ENCODE peak calls at places on chromosome 20, in ten cellular contexts. B is activated CD4-positive, alpha-beta T cell treated with anti-CD3 and anti-CD28 coated beads, Interleukin-2, amount 10 ng/mL, durations not matched to agents 7 days and 5 days; Z is NCI-H1105 treated with DMSO at 0.1 percent for 48 hours; I is right atrium auricular region; J is NCI-H774; C is memory B cell; O is GM18507; P is dorsolateral prefrontal cortex; W is activated CD8-positive, alpha-beta memory T cell treated with anti-CD3 and anti-CD28 coated beads, Interleukin-2, amount 50 U/mL, for 48 hours; U is AG09309. S is an unnamed sample.

GRCh38 chr20:32841632-32842031 is 17.1 kb upstream of the EFCAB8 start:
- DNase-seq in B (no peak), Z (no peak), I (no peak), J (no peak), C (no peak), O (no peak), P (no peak), W (no peak), U (no peak), S (no peak)

GRCh38 chr20:17732907-17733521 is 33.2 kb downstream of the BANF2 start:
- DNase-seq in B (no peak), Z (no peak), I (no peak), J (no peak), C (no peak), O (no peak), P (no peak), W (no peak), U (no peak), S (no peak)

GRCh38 chr20:10670521-10671220 is 3.1 kb downstream of the JAG1 start:
- DNase-seq in B (no peak), Z (no peak), I (no peak), J (no peak), C (no peak), O (no peak), P (no peak), W (no peak), U (no peak), S (no peak)

GRCh38 chr20:5410450-5410849 is 93.7 kb upstream of the PROKR2 start:
- DNase-seq in B (no peak), Z (peak), I (no peak), J (no peak), C (no peak), O (no peak), P (no peak), W (no peak), U (no peak), S (no peak)

GRCh38 chr20:32970115-32970972 is 33.9 kb downstream of the SUN5 start:
- DNase-seq in B (no peak), Z (no peak), I (peak), J (no peak), C (no peak), O (no peak), P (no peak), W (no peak), U (no peak), S (no peak)

GRCh38 chr20:12241065-12241464 is 323.4 kb downstream of the BTBD3 start:
- DNase-seq in B (no peak), Z (peak), I (no peak), J (peak), C (no peak), O (no peak), P (no peak), W (no peak), U (no peak), S (no peak)

GRCh38 chr20:25623225-25623735 is 534 bp downstream of the NANP start:
- DNase-seq in B (peak), Z (no peak), I (peak), J (no peak), C (no peak), O (no peak), P (no peak), W (peak), U (no peak), S (peak)

GRCh38 chr20:26135325-26136110 is 438.9 kb upstream of the ZNF337 start:
- DNase-seq in B (no peak), Z (peak), I (no peak), J (peak), C (no peak), O (no peak), P (no peak), W (no peak), U (no peak), S (no peak)

GRCh38 chr20:48813930-48814546 is 13.8 kb downstream of the PREX1 start:
- DNase-seq in B (no peak), Z (no peak), I (no peak), J (no peak), C (no peak), O (no peak), P (no peak), W (no peak), U (no peak), S (no peak)

GRCh38 chr20:9506964-9507369 is 7.4 kb upstream of the LAMP5 start:
- DNase-seq in B (no peak), Z (no peak), I (no peak), J (no peak), C (no peak), O (no peak), P (no peak), W (no peak), U (no peak), S (no peak)

GRCh38 chr20:32368930-32369329 is 10.8 kb downstream of the ASXL1 start:
- DNase-seq in B (no peak), Z (no peak), I (no peak), J (no peak), C (no peak), O (no peak), P (no peak), W (no peak), U (no peak), S (peak)

GRCh38 chr20:58025233-58025632 is 203.2 kb downstream of the ANKRD60 start:
- DNase-seq in B (no peak), Z (no peak), I (no peak), J (no peak), C (no peak), O (no peak), P (no peak), W (no peak), U (no peak), S (no peak)

GRCh38 chr20:37270586-37271420 is 9.2 kb upstream of the GHRH start:
- DNase-seq in B (no peak), Z (no peak), I (no peak), J (no peak), C (no peak), O (no peak), P (no peak), W (no peak), U (no peak), S (peak)

GRCh38 chr20:4774209-4774608 is 52.5 kb downstream of the PRND start:
- DNase-seq in B (no peak), Z (no peak), I (no peak), J (no peak), C (no peak), O (no peak), P (no peak), W (no peak), U (no peak), S (no peak)